ENCODE peak calls at places on chromosomes 6 and 20, in four cellular contexts. U, E, P and B are unnamed samples. For H3K27me3, the result is how much of the 10 kb centered on the place peaks cover.

GRCh38 chr6:41602864-41603608 is 35.2 kb upstream of the MDFI start:
- DNase-seq in U (peak), E (peak), P (peak), B (peak)

GRCh38 chr20:13017235-13017634 is 8.5 kb downstream of the SPTLC3 start:
- DNase-seq in U (no peak), E (no peak), P (no peak), B (no peak)

GRCh38 chr6:77245026-77245425 is 218.3 kb downstream of the HTR1B start:
- DNase-seq in U (no peak), E (no peak), P (no peak), B (no peak)

GRCh38 chr6:46876126-46876525 is 45.6 kb downstream of the ADGRF5 start:
- DNase-seq in U (no peak), E (peak), P (no peak), B (peak)

GRCh38 chr6:160139420-160139851 is 17.8 kb downstream of the SLC22A1 start:
- DNase-seq in U (no peak), E (peak), P (no peak), B (no peak)

GRCh38 chr20:32945710-32946221 is 58.5 kb downstream of the SUN5 start:
- DNase-seq in U (no peak), E (peak), P (no peak), B (no peak)

GRCh38 chr20:19737025-19737424 is 21.0 kb upstream of the RIN2 start:
- DNase-seq in U (no peak), E (peak), P (no peak), B (no peak)

GRCh38 chr6:167774881-167775280 is 51.8 kb upstream of the AFDN start:
- DNase-seq in U (no peak), E (no peak), P (no peak), B (no peak)

GRCh38 chr20:2637246-2637645 is 15.2 kb upstream of the NOP56 start:
- DNase-seq in U (no peak), E (no peak), P (no peak), B (no peak)

GRCh38 chr6:2478200-2478599 is 232.8 kb upstream of the GMDS start:
- DNase-seq in U (no peak), E (no peak), P (no peak), B (no peak)

GRCh38 chr6:68653074-68653705 is 18.1 kb downstream of the ADGRB3 start:
- DNase-seq in U (no peak), E (no peak), P (no peak), B (no peak)

GRCh38 chr20:39069976-39070375 is 107.8 kb downstream of the DHX35 start:
- DNase-seq in U (no peak), E (no peak), P (no peak), B (no peak)

GRCh38 chr20:40760399-40760798 is 71.4 kb upstream of the MAFB start:
- DNase-seq in U (no peak), E (no peak), P (no peak), B (no peak)

GRCh38 chr20:31915491-31916280 is 36.2 kb downstream of the PDRG1 start:
- DNase-seq in U (no peak), E (no peak), P (no peak), B (peak)

GRCh38 chr20:35616465-35617396 is 1.1 kb downstream of the SPAG4 start:
- DNase-seq in U (peak), E (peak), P (peak), B (peak)

GRCh38 chr6:87832025-87832825 is 130.2 kb upstream of the AKIRIN2 start:
- DNase-seq in U (no peak), E (peak), P (no peak), B (no peak)

GRCh38 chr6:28252507-28252975 is 472 bp upstream of the ZKSCAN4 start:
- DNase-seq in U (no peak), E (no peak), P (no peak), B (no peak)

GRCh38 chr6:130632897-130633296 is 194.3 kb upstream of the SMLR1 start:
- DNase-seq in U (no peak), E (no peak), P (no peak), B (no peak)

GRCh38 chr20:37377346-37378081 is 31.6 kb downstream of the SRC start:
- DNase-seq in U (no peak), E (no peak), P (no peak), B (peak)

GRCh38 chr20:52056203-52057062 is 135.1 kb downstream of the ZFP64 start:
- DNase-seq in U (no peak), E (peak), P (no peak), B (no peak)

GRCh38 chr20:38139156-38139912 is 25.7 kb downstream of the TGM2 start:
- DNase-seq in U (no peak), E (no peak), P (no peak), B (peak)

GRCh38 chr20:16096756-16097326 is 476.4 kb downstream of the KIF16B start:
- DNase-seq in U (no peak), E (no peak), P (no peak), B (no peak)

GRCh38 chr6:133705731-133706130 is 183.2 kb upstream of the TCF21 start:
- DNase-seq in U (no peak), E (peak), P (no peak), B (no peak)

GRCh38 chr6:169723991-169724553 is at the start of gene PHF10:
- DNase-seq in U (peak), E (no peak), P (peak), B (no peak)

GRCh38 chr20:32877507-32877906 is 18.8 kb downstream of the EFCAB8 start:
- DNase-seq in U (no peak), E (no peak), P (no peak), B (no peak)

GRCh38 chr20:50870572-50871161 is 60.6 kb downstream of the ADNP start:
- DNase-seq in U (peak), E (no peak), P (no peak), B (peak)

GRCh38 chr20:64076061-64076997 is 3.0 kb downstream of the RGS19 start:
- DNase-seq in U (no peak), E (no peak), P (no peak), B (no peak)
- H3K4me3 ChIP-seq in U (peak), E (no peak), P (peak), B (no peak)

GRCh38 chr20:62367136-62367482 is at the start of gene LAMA5:
- DNase-seq in U (peak), E (peak), P (peak), B (peak)

GRCh38 chr20:62367483-62368302 is 581 bp upstream of the LAMA5 start:
- DNase-seq in U (peak), E (peak), P (no peak), B (peak)

GRCh38 chr20:62368629-62369507 is 1.8 kb upstream of the LAMA5 start:
- DNase-seq in U (peak), E (peak), P (no peak), B (peak)

GRCh38 chr20:62369508-62370114 is 2.5 kb upstream of the LAMA5 start:
- DNase-seq in U (peak), E (peak), P (no peak), B (peak)

DNA sequence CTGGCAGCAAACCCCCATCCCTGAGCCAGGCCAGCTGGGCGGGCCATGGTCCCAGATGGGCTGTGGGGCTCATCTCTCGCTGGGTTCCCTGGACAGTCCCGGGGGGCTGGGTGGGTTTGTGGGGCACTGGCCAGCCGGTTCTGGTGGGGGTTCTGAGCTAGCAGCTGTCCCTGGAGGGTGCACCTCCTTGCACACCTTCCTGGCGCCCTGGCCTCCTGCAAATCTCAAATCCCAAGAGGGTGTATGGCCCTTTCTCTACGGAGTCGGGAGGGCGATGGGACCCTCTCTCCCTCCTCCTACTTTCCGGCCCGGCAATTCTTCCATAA is 1.2 kb upstream of the LAMA5 start:
- DNase-seq in U (no peak), E (no peak), P (no peak), B (no peak)
- H3K27me3 ChIP-seq in U (under half), E (under half), P (under half), B (under half)

DNA sequence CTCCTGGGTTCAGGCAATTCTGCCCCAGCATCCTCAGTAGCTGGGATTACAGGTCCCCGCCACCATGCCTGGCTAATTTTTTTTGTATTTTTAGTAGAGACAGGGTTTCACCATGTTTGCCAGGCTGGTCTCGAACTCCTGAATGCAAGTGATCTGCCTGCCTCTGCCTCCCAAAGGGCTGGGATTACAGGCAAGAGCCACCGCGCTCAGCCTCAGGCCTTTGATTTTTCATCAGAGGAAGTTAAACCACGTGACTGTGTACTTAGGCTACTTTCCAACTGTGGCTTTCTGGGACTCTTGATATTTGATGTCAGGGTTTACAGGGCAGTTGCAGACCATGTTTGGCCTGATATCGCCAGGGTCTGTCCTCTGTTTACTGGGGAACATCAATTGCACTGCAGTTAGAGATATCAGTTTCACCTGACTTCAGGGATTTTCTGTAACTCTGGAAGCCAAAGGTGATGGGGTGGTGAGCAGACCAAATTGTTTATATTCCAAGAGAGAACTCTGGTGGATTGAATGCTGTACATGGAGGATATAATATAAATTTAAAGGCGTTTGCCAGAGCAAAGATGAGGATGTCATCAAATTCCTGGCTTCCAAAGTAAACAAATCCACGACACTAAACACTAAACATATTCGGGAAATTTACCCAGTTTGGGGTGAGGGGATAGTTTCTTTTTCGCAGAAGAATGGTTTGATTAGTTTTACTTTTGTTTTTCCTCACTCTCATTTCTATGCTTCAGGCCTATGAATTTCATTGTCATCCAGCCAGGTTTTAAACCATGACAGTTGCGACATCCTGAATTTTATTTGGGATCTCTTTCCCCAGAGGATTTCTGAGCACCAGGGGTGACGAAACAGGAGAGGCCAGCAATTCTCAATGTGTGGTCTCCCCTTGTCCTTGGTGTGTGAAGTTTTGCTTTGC is 4.2 kb downstream of the PSMF1 start:
- DNase-seq in U (no peak), E (peak), P (peak), B (no peak)
- H3K27ac ChIP-seq in U (peak), E (no peak), P (peak), B (peak)

GRCh38 chr6:34146021-34146782 is at the start of gene GRM4:
- DNase-seq in U (peak), E (no peak), P (no peak), B (peak)

GRCh38 chr6:34143884-34144580 is 1.9 kb downstream of the GRM4 start:
- DNase-seq in U (peak), E (no peak), P (no peak), B (peak)

GRCh38 chr6:34145161-34146020 is 496 bp downstream of the GRM4 start:
- DNase-seq in U (peak), E (peak), P (no peak), B (peak)

GRCh38 chr6:34143196-34143883 is 2.5 kb downstream of the GRM4 start:
- DNase-seq in U (peak), E (no peak), P (no peak), B (peak)

DNA sequence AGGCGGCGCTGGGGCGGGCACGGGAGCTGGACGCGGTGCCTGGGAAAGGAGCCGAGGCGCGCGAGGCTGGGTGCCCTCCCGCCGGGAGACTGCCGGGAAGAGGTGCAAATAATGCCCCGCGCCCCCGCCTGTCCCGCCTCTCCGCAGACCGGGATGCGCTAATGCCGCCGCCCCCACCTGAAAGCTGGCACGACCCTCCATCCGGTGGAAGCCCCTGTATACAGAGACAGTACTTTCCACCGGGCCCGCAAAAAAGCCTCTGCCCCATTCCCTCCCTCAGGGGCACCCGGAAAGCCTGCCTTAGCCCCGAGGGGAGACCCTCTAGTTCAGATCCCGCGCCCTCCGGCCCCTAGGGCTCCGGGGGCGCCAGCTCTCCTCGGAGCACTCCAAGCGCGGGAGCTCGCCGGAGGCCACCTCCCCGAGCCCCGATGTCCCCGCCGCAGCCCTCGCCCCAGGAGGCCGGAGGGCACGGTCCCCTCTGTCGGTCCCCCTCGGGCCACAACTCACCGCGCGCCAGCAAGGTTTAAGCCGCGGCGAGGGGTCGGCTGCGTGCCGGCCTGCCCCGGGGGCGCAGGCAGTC is 1.2 kb downstream of the GRM4 start:
- DNase-seq in U (peak), E (no peak), P (no peak), B (peak)
- H3K4me3 ChIP-seq in U (peak), E (peak), P (peak), B (peak)

GRCh38 chr6:32416031-32416430 is 9.1 kb upstream of the BTNL2 start:
- DNase-seq in U (no peak), E (no peak), P (no peak), B (no peak)
- H3K27me3 ChIP-seq in U (under half), E (under half), P (half or more), B (half or more)